ENCODE peak calls at places on chromosomes 12 and 14, in six cellular contexts. One of them, this sample, is unnamed.

GRCh38 chr12:54658306-54659264 is 10.4 kb upstream of the DCD start:
- DNase-seq in SK-N-SH: peak
- DNase-seq in A549: peak
- DNase-seq in WTC11: peak
- DNase-seq in endothelial cell of umbilical vein: peak
- DNase-seq in HCT116: peak
- DNase-seq in this sample: peak

GRCh38 chr12:122085571-122085970 is 7.0 kb downstream of the MLXIP start:
- DNase-seq in A549: no peak
- DNase-seq in WTC11: no peak
- DNase-seq in HCT116: no peak
- DNase-seq in endothelial cell of umbilical vein: no peak
- DNase-seq in SK-N-SH: no peak
- DNase-seq in this sample: no peak

GRCh38 chr12:52797529-52797894 is 1.6 kb upstream of the KRT3 start:
- DNase-seq in HCT116: no peak
- DNase-seq in SK-N-SH: no peak
- DNase-seq in WTC11: no peak
- DNase-seq in endothelial cell of umbilical vein: no peak
- DNase-seq in A549: no peak
- DNase-seq in this sample: no peak

GRCh38 chr12:30982413-30982812 is 55.9 kb downstream of the TSPAN11 start:
- DNase-seq in SK-N-SH: no peak
- DNase-seq in A549: no peak
- DNase-seq in WTC11: no peak
- DNase-seq in HCT116: no peak
- DNase-seq in endothelial cell of umbilical vein: no peak
- DNase-seq in this sample: no peak

GRCh38 chr12:115507951-115508722 is 769.4 kb downstream of the MED13L start:
- DNase-seq in A549: no peak
- DNase-seq in endothelial cell of umbilical vein: no peak
- DNase-seq in WTC11: peak
- DNase-seq in SK-N-SH: no peak
- DNase-seq in HCT116: no peak
- DNase-seq in this sample: no peak

GRCh38 chr14:77125275-77126073 is 16.1 kb downstream of the ZDHHC22 start:
- DNase-seq in endothelial cell of umbilical vein: no peak
- DNase-seq in SK-N-SH: peak
- DNase-seq in WTC11: no peak
- DNase-seq in A549: no peak
- DNase-seq in HCT116: no peak
- DNase-seq in this sample: no peak

GRCh38 chr12:31860401-31860800 is 98.8 kb upstream of the RESF1 start:
- DNase-seq in endothelial cell of umbilical vein: no peak
- DNase-seq in SK-N-SH: no peak
- DNase-seq in A549: no peak
- DNase-seq in WTC11: no peak
- DNase-seq in HCT116: no peak
- DNase-seq in this sample: no peak

GRCh38 chr12:45425426-45425825 is 209.5 kb downstream of the ANO6 start:
- DNase-seq in SK-N-SH: no peak
- DNase-seq in endothelial cell of umbilical vein: no peak
- DNase-seq in WTC11: no peak
- DNase-seq in A549: no peak
- DNase-seq in HCT116: no peak
- DNase-seq in this sample: no peak

GRCh38 chr12:57180321-57180989 is 33.0 kb upstream of the LRP1-AS start:
- DNase-seq in HCT116: no peak
- DNase-seq in SK-N-SH: no peak
- DNase-seq in endothelial cell of umbilical vein: no peak
- DNase-seq in WTC11: no peak
- DNase-seq in A549: no peak
- DNase-seq in this sample: no peak

GRCh38 chr14:105945891-105946290 is 419.5 kb downstream of the TMEM121 start:
- DNase-seq in A549: no peak
- DNase-seq in WTC11: no peak
- DNase-seq in endothelial cell of umbilical vein: no peak
- DNase-seq in HCT116: no peak
- DNase-seq in SK-N-SH: no peak
- DNase-seq in this sample: peak

GRCh38 chr12:70448371-70448770 is 82.3 kb downstream of the KCNMB4 start:
- DNase-seq in endothelial cell of umbilical vein: no peak
- DNase-seq in WTC11: no peak
- DNase-seq in SK-N-SH: no peak
- DNase-seq in HCT116: no peak
- DNase-seq in A549: no peak
- DNase-seq in this sample: no peak

GRCh38 chr12:53105712-53106439 is 2.6 kb downstream of the SOAT2 start:
- DNase-seq in HCT116: no peak
- DNase-seq in A549: no peak
- DNase-seq in WTC11: no peak
- DNase-seq in endothelial cell of umbilical vein: no peak
- DNase-seq in SK-N-SH: no peak
- DNase-seq in this sample: no peak

GRCh38 chr12:2765052-2765451 is 29.7 kb upstream of the FKBP4 start:
- DNase-seq in SK-N-SH: no peak
- DNase-seq in WTC11: no peak
- DNase-seq in endothelial cell of umbilical vein: no peak
- DNase-seq in A549: no peak
- DNase-seq in HCT116: no peak
- DNase-seq in this sample: no peak

GRCh38 chr12:71415336-71416231 is 24.0 kb upstream of the LGR5 start:
- DNase-seq in HCT116: peak
- DNase-seq in SK-N-SH: peak
- DNase-seq in WTC11: no peak
- DNase-seq in A549: peak
- DNase-seq in endothelial cell of umbilical vein: peak
- DNase-seq in this sample: peak

GRCh38 chr14:46788994-46789393 is 137.4 kb upstream of the RPL10L start:
- DNase-seq in HCT116: no peak
- DNase-seq in endothelial cell of umbilical vein: no peak
- DNase-seq in A549: no peak
- DNase-seq in WTC11: no peak
- DNase-seq in SK-N-SH: no peak
- DNase-seq in this sample: no peak

GRCh38 chr14:99035712-99036593 is 236.0 kb downstream of the BCL11B start:
- DNase-seq in A549: peak
- DNase-seq in endothelial cell of umbilical vein: no peak
- DNase-seq in SK-N-SH: peak
- DNase-seq in HCT116: peak
- DNase-seq in WTC11: peak
- DNase-seq in this sample: peak

GRCh38 chr14:55592426-55592825 is 12.4 kb downstream of the KTN1 start:
- DNase-seq in SK-N-SH: no peak
- DNase-seq in endothelial cell of umbilical vein: no peak
- DNase-seq in A549: no peak
- DNase-seq in WTC11: no peak
- DNase-seq in HCT116: no peak
- DNase-seq in this sample: no peak

GRCh38 chr14:63345826-63346225 is 27.1 kb upstream of the GPHB5 start:
- DNase-seq in HCT116: no peak
- DNase-seq in SK-N-SH: no peak
- DNase-seq in A549: no peak
- DNase-seq in endothelial cell of umbilical vein: no peak
- DNase-seq in WTC11: no peak
- DNase-seq in this sample: no peak

GRCh38 chr12:112584266-112584722 is 165.5 kb downstream of the PTPN11 start:
- DNase-seq in SK-N-SH: no peak
- DNase-seq in endothelial cell of umbilical vein: no peak
- DNase-seq in A549: peak
- DNase-seq in HCT116: peak
- DNase-seq in WTC11: peak
- DNase-seq in this sample: peak
- TF ChIP-seq MAX in SK-N-SH: no peak
- TF ChIP-seq MAX in endothelial cell of umbilical vein: no peak
- TF ChIP-seq MAX in A549: no peak
- TF ChIP-seq MAX in HCT116: no peak
- TF ChIP-seq MAX in WTC11: no peak
- TF ChIP-seq MAX in this sample: no peak

DNA sequence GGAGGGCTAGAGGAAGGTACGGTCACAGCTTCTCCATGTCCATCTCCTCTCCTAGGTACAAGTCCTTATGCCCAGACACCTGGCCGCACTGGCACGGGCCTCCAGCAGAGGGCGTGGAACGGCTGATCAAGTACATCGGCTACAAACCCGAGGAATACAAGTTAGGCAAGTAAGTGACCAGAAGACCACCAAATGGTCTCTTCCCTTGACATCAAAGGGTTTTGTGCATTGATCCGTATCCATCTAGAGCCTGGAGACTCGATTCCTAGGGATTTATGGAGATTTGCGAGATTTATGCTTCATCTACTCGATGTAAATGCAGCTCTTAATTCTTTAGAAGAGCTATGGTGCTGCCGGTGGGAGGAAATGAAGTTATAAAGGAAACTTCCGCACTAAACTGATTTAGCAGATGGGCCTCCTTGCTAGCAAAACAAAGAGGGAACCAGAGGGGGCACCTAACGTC is 44.2 kb downstream of the KCTD10 start:
- DNase-seq in WTC11: peak
- DNase-seq in HCT116: peak
- DNase-seq in endothelial cell of umbilical vein: peak
- DNase-seq in SK-N-SH: peak
- DNase-seq in A549: peak
- DNase-seq in this sample: peak
- TF ChIP-seq MAX in WTC11: no peak
- TF ChIP-seq MAX in HCT116: no peak
- TF ChIP-seq MAX in endothelial cell of umbilical vein: no peak
- TF ChIP-seq MAX in SK-N-SH: no peak
- TF ChIP-seq MAX in A549: no peak
- TF ChIP-seq MAX in this sample: peak

DNA sequence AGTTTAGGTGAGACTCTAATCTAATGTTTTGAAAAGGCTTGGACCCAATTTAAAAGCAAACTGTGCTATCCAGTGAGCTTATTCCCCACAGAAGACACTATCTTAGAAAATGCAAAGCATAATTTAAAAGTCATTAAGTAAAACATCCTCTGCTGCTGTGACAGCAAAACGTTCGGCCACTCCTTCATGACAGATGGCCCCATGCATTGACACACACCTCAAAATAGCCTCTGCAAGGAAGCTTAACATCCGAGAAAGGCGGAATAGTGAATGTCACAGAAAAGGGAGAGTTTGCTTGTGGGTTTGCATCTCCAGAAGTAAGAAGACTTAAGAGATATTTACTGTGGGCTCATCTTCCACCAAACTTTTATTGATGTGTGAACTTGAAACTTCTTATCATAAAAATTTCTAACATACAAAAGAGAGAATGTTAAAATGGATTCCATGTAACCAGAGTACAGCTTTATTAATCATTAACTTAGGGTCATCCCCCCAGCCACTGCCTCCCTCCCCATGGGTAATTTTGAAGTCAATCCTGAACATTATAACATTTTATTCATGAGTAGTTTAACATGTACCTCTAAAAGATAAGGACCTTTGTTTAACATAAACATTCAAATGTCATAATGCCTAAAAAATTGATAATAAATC is 119.5 kb upstream of the TMCC3 start:
- DNase-seq in endothelial cell of umbilical vein: no peak
- DNase-seq in SK-N-SH: no peak
- DNase-seq in HCT116: no peak
- DNase-seq in A549: no peak
- DNase-seq in WTC11: no peak
- DNase-seq in this sample: peak
- TF ChIP-seq MAX in endothelial cell of umbilical vein: no peak
- TF ChIP-seq MAX in SK-N-SH: no peak
- TF ChIP-seq MAX in HCT116: no peak
- TF ChIP-seq MAX in A549: no peak
- TF ChIP-seq MAX in WTC11: no peak
- TF ChIP-seq MAX in this sample: peak

DNA sequence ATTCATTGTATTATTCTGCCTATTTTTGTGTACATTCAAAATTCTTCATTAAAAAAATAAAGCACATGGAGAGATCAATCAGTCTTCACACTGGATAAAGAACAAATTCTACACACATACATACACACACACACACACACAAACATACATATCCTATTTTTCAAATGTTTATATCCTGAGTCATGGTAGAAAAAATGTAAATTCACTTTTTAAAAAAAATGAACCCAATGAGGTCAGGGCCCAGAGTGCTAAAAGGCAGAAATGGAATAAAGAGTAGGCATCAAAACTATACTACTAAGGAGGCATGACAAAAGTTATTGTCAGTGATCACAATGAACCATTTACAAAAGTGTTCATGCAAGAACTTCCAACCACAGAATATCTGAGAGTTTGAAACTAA is 17.3 kb downstream of the GALC start:
- DNase-seq in endothelial cell of umbilical vein: no peak
- DNase-seq in WTC11: no peak
- DNase-seq in A549: no peak
- DNase-seq in HCT116: no peak
- DNase-seq in SK-N-SH: no peak
- DNase-seq in this sample: no peak
- TF ChIP-seq MAX in endothelial cell of umbilical vein: no peak
- TF ChIP-seq MAX in WTC11: no peak
- TF ChIP-seq MAX in A549: no peak
- TF ChIP-seq MAX in HCT116: no peak
- TF ChIP-seq MAX in SK-N-SH: no peak
- TF ChIP-seq MAX in this sample: no peak